ENCODE peak calls at places on chromosomes 13 and 19, in six cellular contexts. One of them, this sample, is unnamed. For H3K4me1, the result is how much of the 10 kb centered on the place peaks cover.

GRCh38 chr13:102555914-102556553 is 40.8 kb upstream of the TPP2 start:
- DNase-seq in ascending aorta: no peak
- DNase-seq in PC-3: peak
- DNase-seq in psoas muscle: no peak
- DNase-seq in adipocyte: peak
- DNase-seq in heart right ventricle: no peak
- DNase-seq in this sample: peak

GRCh38 chr19:43439183-43440063 is 24.7 kb downstream of the TEX101 start:
- DNase-seq in PC-3: peak
- DNase-seq in psoas muscle: no peak
- DNase-seq in heart right ventricle: no peak
- DNase-seq in ascending aorta: no peak
- DNase-seq in adipocyte: peak
- DNase-seq in this sample: peak

GRCh38 chr13:36090592-36090991 is 40.6 kb downstream of the DCLK1 start:
- DNase-seq in adipocyte: no peak
- DNase-seq in ascending aorta: no peak
- DNase-seq in PC-3: no peak
- DNase-seq in heart right ventricle: no peak
- DNase-seq in psoas muscle: no peak
- DNase-seq in this sample: no peak

GRCh38 chr13:23723463-23723862 is 153.3 kb downstream of the TNFRSF19 start:
- DNase-seq in PC-3: peak
- DNase-seq in ascending aorta: no peak
- DNase-seq in heart right ventricle: no peak
- DNase-seq in psoas muscle: no peak
- DNase-seq in adipocyte: peak
- DNase-seq in this sample: no peak

GRCh38 chr19:16326401-16327130 is 1.9 kb downstream of the KLF2 start:
- DNase-seq in adipocyte: peak
- DNase-seq in ascending aorta: no peak
- DNase-seq in psoas muscle: peak
- DNase-seq in PC-3: no peak
- DNase-seq in heart right ventricle: no peak
- DNase-seq in this sample: no peak

GRCh38 chr13:106919093-106919492 is 351.2 kb upstream of the ARGLU1 start:
- DNase-seq in PC-3: no peak
- DNase-seq in adipocyte: no peak
- DNase-seq in psoas muscle: no peak
- DNase-seq in heart right ventricle: no peak
- DNase-seq in ascending aorta: no peak
- DNase-seq in this sample: no peak

GRCh38 chr13:21675095-21676007 is 4.5 kb downstream of the FGF9 start:
- DNase-seq in heart right ventricle: peak
- DNase-seq in adipocyte: no peak
- DNase-seq in ascending aorta: no peak
- DNase-seq in psoas muscle: peak
- DNase-seq in PC-3: no peak
- DNase-seq in this sample: no peak

GRCh38 chr13:22198656-22199217 is 527.9 kb downstream of the FGF9 start:
- DNase-seq in heart right ventricle: no peak
- DNase-seq in psoas muscle: no peak
- DNase-seq in ascending aorta: no peak
- DNase-seq in adipocyte: no peak
- DNase-seq in PC-3: no peak
- DNase-seq in this sample: no peak

GRCh38 chr13:70568571-70568970 is 460.3 kb upstream of the KLHL1 start:
- DNase-seq in ascending aorta: no peak
- DNase-seq in heart right ventricle: no peak
- DNase-seq in PC-3: peak
- DNase-seq in adipocyte: peak
- DNase-seq in psoas muscle: no peak
- DNase-seq in this sample: no peak

GRCh38 chr13:94427313-94427712 is 52.2 kb downstream of the DCT start:
- DNase-seq in PC-3: no peak
- DNase-seq in adipocyte: no peak
- DNase-seq in ascending aorta: no peak
- DNase-seq in psoas muscle: no peak
- DNase-seq in heart right ventricle: no peak
- DNase-seq in this sample: no peak

GRCh38 chr19:17996826-17997316 is 11.1 kb upstream of the ARRDC2 start:
- DNase-seq in heart right ventricle: peak
- DNase-seq in ascending aorta: peak
- DNase-seq in psoas muscle: peak
- DNase-seq in adipocyte: peak
- DNase-seq in PC-3: peak
- DNase-seq in this sample: peak

GRCh38 chr19:16381756-16382401 is 57.3 kb downstream of the KLF2 start:
- DNase-seq in adipocyte: no peak
- DNase-seq in ascending aorta: peak
- DNase-seq in psoas muscle: peak
- DNase-seq in heart right ventricle: peak
- DNase-seq in PC-3: no peak
- DNase-seq in this sample: no peak

GRCh38 chr19:8321760-8322637 is 703 bp downstream of the RPS28 start:
- DNase-seq in psoas muscle: no peak
- DNase-seq in ascending aorta: no peak
- DNase-seq in adipocyte: peak
- DNase-seq in heart right ventricle: no peak
- DNase-seq in PC-3: no peak
- DNase-seq in this sample: peak

GRCh38 chr19:51572908-51573307 is 1.8 kb downstream of the ZNF175 start:
- DNase-seq in ascending aorta: no peak
- DNase-seq in adipocyte: peak
- DNase-seq in heart right ventricle: no peak
- DNase-seq in PC-3: peak
- DNase-seq in psoas muscle: no peak
- DNase-seq in this sample: no peak

GRCh38 chr13:44063467-44063866 is 183.8 kb downstream of the LACC1 start:
- DNase-seq in PC-3: no peak
- DNase-seq in adipocyte: no peak
- DNase-seq in ascending aorta: no peak
- DNase-seq in heart right ventricle: no peak
- DNase-seq in psoas muscle: no peak
- DNase-seq in this sample: no peak

GRCh38 chr13:40590112-40590862 is 76.2 kb downstream of the FOXO1 start:
- DNase-seq in psoas muscle: no peak
- DNase-seq in heart right ventricle: no peak
- DNase-seq in PC-3: no peak
- DNase-seq in adipocyte: no peak
- DNase-seq in ascending aorta: no peak
- DNase-seq in this sample: no peak
- H3K4me1 ChIP-seq in psoas muscle: half or more
- H3K4me1 ChIP-seq in heart right ventricle: half or more
- H3K4me1 ChIP-seq in PC-3: under half
- H3K4me1 ChIP-seq in adipocyte: half or more
- H3K4me1 ChIP-seq in ascending aorta: under half
- H3K4me1 ChIP-seq in this sample: under half

GRCh38 chr13:113144255-113144629 is 14.2 kb upstream of the PROZ start:
- DNase-seq in ascending aorta: no peak
- DNase-seq in heart right ventricle: no peak
- DNase-seq in psoas muscle: no peak
- DNase-seq in PC-3: no peak
- DNase-seq in adipocyte: no peak
- DNase-seq in this sample: no peak
- H3K4me1 ChIP-seq in ascending aorta: under half
- H3K4me1 ChIP-seq in heart right ventricle: under half
- H3K4me1 ChIP-seq in psoas muscle: under half
- H3K4me1 ChIP-seq in PC-3: under half
- H3K4me1 ChIP-seq in adipocyte: under half
- H3K4me1 ChIP-seq in this sample: under half

GRCh38 chr13:77306458-77306857 is 20.4 kb downstream of the MYCBP2 start:
- DNase-seq in ascending aorta: no peak
- DNase-seq in heart right ventricle: no peak
- DNase-seq in adipocyte: no peak
- DNase-seq in psoas muscle: no peak
- DNase-seq in PC-3: no peak
- DNase-seq in this sample: no peak
- H3K4me1 ChIP-seq in ascending aorta: half or more
- H3K4me1 ChIP-seq in heart right ventricle: half or more
- H3K4me1 ChIP-seq in adipocyte: under half
- H3K4me1 ChIP-seq in psoas muscle: under half
- H3K4me1 ChIP-seq in PC-3: under half
- H3K4me1 ChIP-seq in this sample: under half

GRCh38 chr19:1850809-1851544 is 2.7 kb upstream of the REXO1 start:
- DNase-seq in psoas muscle: no peak
- DNase-seq in heart right ventricle: no peak
- DNase-seq in PC-3: peak
- DNase-seq in adipocyte: no peak
- DNase-seq in ascending aorta: no peak
- DNase-seq in this sample: no peak

GRCh38 chr19:1853295-1854031 is 5.2 kb upstream of the REXO1 start:
- DNase-seq in psoas muscle: peak
- DNase-seq in adipocyte: peak
- DNase-seq in heart right ventricle: peak
- DNase-seq in ascending aorta: no peak
- DNase-seq in PC-3: peak
- DNase-seq in this sample: peak

GRCh38 chr19:1852729-1853128 is 4.4 kb upstream of the REXO1 start:
- DNase-seq in heart right ventricle: no peak
- DNase-seq in PC-3: no peak
- DNase-seq in adipocyte: no peak
- DNase-seq in psoas muscle: no peak
- DNase-seq in ascending aorta: no peak
- DNase-seq in this sample: no peak

GRCh38 chr19:1852294-1852646 is 4.0 kb upstream of the REXO1 start:
- DNase-seq in psoas muscle: no peak
- DNase-seq in adipocyte: no peak
- DNase-seq in ascending aorta: no peak
- DNase-seq in PC-3: no peak
- DNase-seq in heart right ventricle: no peak
- DNase-seq in this sample: peak

DNA sequence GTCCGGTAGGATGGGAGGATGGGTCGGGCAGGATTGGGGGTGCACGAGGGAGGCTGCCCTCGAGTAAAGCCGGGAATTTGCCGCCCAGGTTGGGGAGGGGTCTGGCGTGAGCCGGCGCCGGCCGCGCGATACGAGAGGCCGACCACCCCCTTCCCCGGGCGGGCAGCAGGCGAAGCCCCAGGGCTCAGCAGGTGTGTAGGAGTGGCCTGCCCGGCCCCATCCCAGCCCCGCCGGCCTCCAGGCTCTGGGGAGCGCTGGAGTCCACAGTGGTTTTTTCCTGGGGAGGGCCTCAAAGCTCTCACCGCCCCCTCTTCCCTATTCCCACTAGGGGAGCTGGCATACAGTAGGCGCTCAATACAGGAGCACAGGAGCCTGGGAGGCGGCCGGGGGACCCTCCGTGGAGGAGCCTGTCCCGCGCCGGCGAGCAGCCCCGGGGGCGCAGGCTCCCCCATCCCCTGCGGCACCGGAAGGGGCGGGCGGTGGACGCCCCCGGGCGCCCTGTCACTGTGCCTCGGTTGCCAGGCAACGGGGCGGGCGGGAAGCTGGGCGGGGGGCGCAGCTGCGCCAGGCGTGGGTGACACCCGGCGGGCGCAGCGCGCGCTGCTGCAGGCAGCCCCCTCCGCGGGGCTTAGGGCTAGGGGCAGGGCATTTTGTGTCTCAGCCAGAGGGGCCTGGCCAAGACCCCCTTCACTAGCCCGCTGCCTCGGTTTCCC is 3.5 kb upstream of the REXO1 start:
- DNase-seq in PC-3: no peak
- DNase-seq in ascending aorta: no peak
- DNase-seq in adipocyte: no peak
- DNase-seq in heart right ventricle: no peak
- DNase-seq in psoas muscle: no peak
- DNase-seq in this sample: peak
- H3K4me1 ChIP-seq in PC-3: under half
- H3K4me1 ChIP-seq in ascending aorta: under half
- H3K4me1 ChIP-seq in adipocyte: under half
- H3K4me1 ChIP-seq in heart right ventricle: half or more
- H3K4me1 ChIP-seq in psoas muscle: under half
- H3K4me1 ChIP-seq in this sample: under half

GRCh38 chr13:46617885-46618284 is 64.9 kb downstream of the LRCH1 start:
- DNase-seq in PC-3: no peak
- DNase-seq in ascending aorta: no peak
- DNase-seq in psoas muscle: no peak
- DNase-seq in adipocyte: no peak
- DNase-seq in heart right ventricle: no peak
- DNase-seq in this sample: no peak

GRCh38 chr13:46621133-46621532 is 68.2 kb downstream of the LRCH1 start:
- DNase-seq in PC-3: no peak
- DNase-seq in adipocyte: no peak
- DNase-seq in ascending aorta: no peak
- DNase-seq in heart right ventricle: no peak
- DNase-seq in psoas muscle: no peak
- DNase-seq in this sample: no peak

GRCh38 chr13:46622013-46622917 is 69.3 kb downstream of the LRCH1 start:
- DNase-seq in heart right ventricle: no peak
- DNase-seq in ascending aorta: no peak
- DNase-seq in adipocyte: no peak
- DNase-seq in PC-3: no peak
- DNase-seq in psoas muscle: no peak
- DNase-seq in this sample: no peak

GRCh38 chr13:46617382-46617781 is 64.4 kb downstream of the LRCH1 start:
- DNase-seq in psoas muscle: no peak
- DNase-seq in ascending aorta: no peak
- DNase-seq in heart right ventricle: no peak
- DNase-seq in adipocyte: no peak
- DNase-seq in PC-3: no peak
- DNase-seq in this sample: no peak

DNA sequence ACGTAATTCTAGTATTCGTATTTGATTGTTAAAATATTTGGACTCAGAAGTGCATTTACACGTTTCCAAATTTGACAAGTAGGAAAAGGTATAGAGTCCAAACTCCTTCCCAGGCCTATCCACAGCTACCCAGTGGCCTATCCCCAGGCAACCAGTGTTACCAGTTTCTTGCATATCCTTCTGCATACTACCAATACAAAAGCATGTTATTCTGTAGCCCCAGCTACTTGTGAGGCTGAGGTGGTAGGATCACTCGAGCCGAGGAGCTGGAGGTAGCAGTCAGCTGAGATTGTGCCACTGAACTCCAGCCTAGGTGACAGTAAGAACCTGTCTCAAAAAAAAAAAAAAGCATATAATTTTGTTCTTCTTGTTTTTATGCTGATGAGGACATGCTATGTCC is 67.1 kb downstream of the LRCH1 start:
- DNase-seq in psoas muscle: no peak
- DNase-seq in heart right ventricle: no peak
- DNase-seq in PC-3: no peak
- DNase-seq in ascending aorta: no peak
- DNase-seq in adipocyte: no peak
- DNase-seq in this sample: no peak
- H3K4me1 ChIP-seq in psoas muscle: under half
- H3K4me1 ChIP-seq in heart right ventricle: half or more
- H3K4me1 ChIP-seq in PC-3: under half
- H3K4me1 ChIP-seq in ascending aorta: half or more
- H3K4me1 ChIP-seq in adipocyte: half or more
- H3K4me1 ChIP-seq in this sample: under half

DNA sequence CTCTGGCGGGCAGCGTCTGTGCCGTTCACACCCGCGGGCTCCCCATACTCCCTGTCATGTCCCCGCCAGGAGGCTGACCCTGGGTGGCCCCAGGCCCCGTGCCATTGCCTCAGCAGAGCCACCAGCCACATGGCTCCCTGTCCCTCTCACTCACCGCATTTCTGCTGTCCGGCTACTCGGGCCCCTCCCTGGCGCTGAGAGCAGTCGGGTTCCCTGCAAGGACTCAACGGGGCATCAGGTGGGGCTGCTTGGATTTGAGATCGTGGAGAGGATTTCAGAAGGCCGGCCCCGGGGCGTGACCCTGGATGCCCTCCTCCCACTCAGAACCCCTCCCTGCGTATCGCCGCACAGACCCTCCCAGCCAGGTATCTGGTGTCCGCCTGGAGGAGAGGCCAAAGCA is 142.1 kb downstream of the KDM4B start:
- DNase-seq in heart right ventricle: no peak
- DNase-seq in psoas muscle: no peak
- DNase-seq in PC-3: no peak
- DNase-seq in adipocyte: no peak
- DNase-seq in ascending aorta: no peak
- DNase-seq in this sample: no peak
- H3K4me1 ChIP-seq in heart right ventricle: under half
- H3K4me1 ChIP-seq in psoas muscle: under half
- H3K4me1 ChIP-seq in PC-3: under half
- H3K4me1 ChIP-seq in adipocyte: under half
- H3K4me1 ChIP-seq in ascending aorta: under half
- H3K4me1 ChIP-seq in this sample: under half

This sample was measured in DND-41.